ENCODE peak calls at places on chromosomes 6 and 20, in nine cellular contexts. U is A549, P is suprapubic skin, Y is SK-N-SH, Z is transverse colon, G is HepG2, X is ovary, R is stomach, S is sigmoid colon. I is an unnamed sample.
A peak's percentile ranks its signal among the peaks of the same experiment; 100 is the strongest.

GRCh38 chr20:48648482-48649051 is 179.2 kb downstream of the PREX1 start:
- DNase-seq in U (no peak), P (no peak), Y (no peak), Z (peak; percentile 22), G (no peak), X (no peak), R (no peak), S (no peak), I (no peak)

GRCh38 chr6:140078552-140079126 is 704.2 kb upstream of the CITED2 start:
- DNase-seq in U (no peak), P (no peak), Y (no peak), Z (no peak), G (no peak), X (no peak), R (no peak), S (no peak), I (no peak)

GRCh38 chr6:683742-684440 is 9.0 kb downstream of the EXOC2 start:
- DNase-seq in U (no peak), P (no peak), Y (peak; percentile 63), Z (peak; percentile 21), G (no peak), X (no peak), R (no peak), S (no peak), I (no peak)

GRCh38 chr6:16184554-16184953 is 53.8 kb upstream of the GMPR start:
- DNase-seq in U (no peak), P (no peak), Y (no peak), Z (no peak), G (no peak), X (no peak), R (no peak), S (no peak), I (no peak)

GRCh38 chr20:11001767-11002540 is 328.2 kb upstream of the JAG1 start:
- DNase-seq in U (peak; percentile 91), P (no peak), Y (no peak), Z (no peak), G (peak; percentile 74), X (no peak), R (no peak), S (no peak), I (no peak)

GRCh38 chr6:146775227-146775626 is 176.5 kb downstream of the ADGB start:
- DNase-seq in U (no peak), P (no peak), Y (no peak), Z (no peak), G (no peak), X (no peak), R (no peak), S (no peak), I (no peak)

GRCh38 chr6:6972456-6972855 is 135.3 kb upstream of the RREB1 start:
- DNase-seq in U (no peak), P (no peak), Y (no peak), Z (no peak), G (no peak), X (no peak), R (no peak), S (no peak), I (no peak)

GRCh38 chr6:5936611-5937010 is 70.1 kb downstream of the NRN1 start:
- DNase-seq in U (no peak), P (no peak), Y (no peak), Z (no peak), G (no peak), X (no peak), R (no peak), S (no peak), I (no peak)

GRCh38 chr6:149128489-149129145 is 188.9 kb upstream of the TAB2 start:
- DNase-seq in U (no peak), P (no peak), Y (no peak), Z (no peak), G (no peak), X (peak; percentile 43), R (no peak), S (no peak), I (no peak)

GRCh38 chr20:20440473-20440872 is 72.6 kb downstream of the INSM1 start:
- DNase-seq in U (no peak), P (no peak), Y (no peak), Z (no peak), G (no peak), X (no peak), R (no peak), S (no peak), I (no peak)

GRCh38 chr20:44866703-44867335 is 18.7 kb upstream of the YWHAB start:
- DNase-seq in U (no peak), P (no peak), Y (no peak), Z (no peak), G (no peak), X (no peak), R (no peak), S (no peak), I (no peak)

GRCh38 chr6:150566486-150566885 is 33.2 kb upstream of the PLEKHG1 start:
- DNase-seq in U (no peak), P (no peak), Y (no peak), Z (no peak), G (no peak), X (no peak), R (no peak), S (no peak), I (no peak)

GRCh38 chr6:64985726-64986125 is 721.3 kb downstream of the EYS start:
- DNase-seq in U (no peak), P (no peak), Y (no peak), Z (no peak), G (no peak), X (no peak), R (no peak), S (no peak), I (no peak)

GRCh38 chr6:79570129-79570801 is 33.0 kb upstream of the LCA5 start:
- DNase-seq in U (no peak), P (no peak), Y (peak; percentile 5), Z (peak; percentile 61), G (peak; percentile 57), X (no peak), R (peak; percentile 70), S (no peak), I (no peak)

GRCh38 chr20:52031574-52032303 is 159.8 kb downstream of the ZFP64 start:
- DNase-seq in U (no peak), P (no peak), Y (no peak), Z (peak; percentile 38), G (peak; percentile 95), X (peak; percentile 27), R (no peak), S (no peak), I (no peak)

GRCh38 chr6:43221046-43221773 is 8.1 kb downstream of the DNPH1 start:
- DNase-seq in U (no peak), P (no peak), Y (no peak), Z (no peak), G (no peak), X (no peak), R (peak; percentile 50), S (peak; percentile 35), I (no peak)

GRCh38 chr6:90238663-90239542 is 57.7 kb downstream of the BACH2 start:
- DNase-seq in U (no peak), P (no peak), Y (no peak), Z (no peak), G (no peak), X (no peak), R (no peak), S (no peak), I (no peak)

GRCh38 chr20:59745716-59746115 is 141.4 kb downstream of the PHACTR3 start:
- DNase-seq in U (no peak), P (no peak), Y (no peak), Z (no peak), G (no peak), X (no peak), R (no peak), S (no peak), I (no peak)

GRCh38 chr6:14664616-14665315 is 547.2 kb downstream of the CD83 start:
- DNase-seq in U (no peak), P (no peak), Y (peak; percentile 23), Z (no peak), G (no peak), X (no peak), R (no peak), S (no peak), I (no peak)

GRCh38 chr6:157563611-157564284 is 182.8 kb downstream of the ZDHHC14 start:
- DNase-seq in U (no peak), P (no peak), Y (no peak), Z (no peak), G (no peak), X (no peak), R (no peak), S (no peak), I (no peak)
- TF ChIP-seq EP300 in U (no peak), P (no peak), Y (no peak), Z (no peak), G (no peak), X (no peak), R (no peak), S (no peak), I (no peak)

GRCh38 chr20:33815671-33816070 is 4.5 kb downstream of the CHMP4B start:
- DNase-seq in U (no peak), P (no peak), Y (no peak), Z (no peak), G (no peak), X (no peak), R (no peak), S (no peak), I (no peak)
- H3K4me1 ChIP-seq in U (peaks cover 23% of the 10 kb centered on the region), P (peaks cover 65% of the 10 kb centered on the region), Y (peaks cover 22% of the 10 kb centered on the region), Z (peaks cover 56% of the 10 kb centered on the region), G (peaks cover 38% of the 10 kb centered on the region), X (peaks cover 21% of the 10 kb centered on the region), R (peaks cover 89% of the 10 kb centered on the region), S (no peaks in the 10 kb centered on the region), I (peaks cover 29% of the 10 kb centered on the region)

GRCh38 chr20:45958593-45958992 is 13.4 kb downstream of the ZNF335 start:
- DNase-seq in U (no peak), P (peak; percentile 14), Y (no peak), Z (no peak), G (no peak), X (no peak), R (no peak), S (peak; percentile 9), I (no peak)
- TF ChIP-seq EP300 in U (no peak), P (no peak), Y (no peak), Z (no peak), G (no peak), X (no peak), R (no peak), S (no peak), I (no peak)

DNA sequence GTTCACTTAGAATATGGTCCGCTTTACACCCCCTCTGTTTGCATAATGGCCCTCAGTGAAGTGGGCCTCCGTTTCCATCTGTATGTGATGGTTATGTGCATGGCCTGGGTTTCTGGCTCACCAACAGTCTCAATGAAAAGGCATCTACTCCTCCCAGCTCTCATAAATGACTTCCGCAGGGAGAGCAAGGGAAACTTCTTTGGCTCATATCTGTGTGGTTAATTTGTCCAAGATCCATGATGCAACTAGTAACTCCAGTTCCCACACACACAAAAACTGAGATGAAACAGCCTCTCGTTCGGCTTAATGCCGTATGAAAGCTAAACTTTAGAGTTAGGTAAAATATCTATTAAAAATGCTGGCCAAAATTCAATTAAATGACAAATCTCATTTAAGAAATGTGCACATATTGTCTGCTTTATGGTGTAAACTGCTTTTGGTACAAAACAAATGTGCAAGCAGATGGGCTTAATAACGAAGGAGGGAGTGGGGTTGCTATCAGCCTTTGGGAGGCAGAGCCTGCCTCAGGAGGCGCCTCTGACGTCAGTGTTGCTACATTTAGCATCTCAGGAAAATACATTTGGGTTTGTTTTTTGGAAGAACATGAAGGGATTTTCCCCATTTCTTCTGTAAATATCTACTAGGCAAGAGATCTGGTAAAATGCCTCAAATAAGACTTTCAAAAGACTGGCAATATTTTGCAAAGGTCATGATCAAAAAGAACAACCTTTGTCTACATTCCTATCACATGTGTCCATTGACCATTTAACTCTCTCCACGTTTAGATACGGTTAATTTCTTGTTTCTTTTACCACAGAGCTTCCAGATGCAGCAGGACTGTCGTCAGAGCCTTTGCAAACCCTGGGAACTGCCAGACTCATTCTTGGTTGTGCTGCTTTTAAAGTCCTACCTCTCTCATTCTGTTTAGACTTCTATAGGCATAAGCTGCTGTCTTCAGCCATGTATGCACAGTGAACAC is 96.8 kb downstream of the ARMC2 start:
- DNase-seq in U (no peak), P (no peak), Y (no peak), Z (no peak), G (no peak), X (peak; percentile 86), R (no peak), S (peak; percentile 90), I (no peak)
- H3K4me1 ChIP-seq in U (no peaks in the 10 kb centered on the region), P (peaks cover 88% of the 10 kb centered on the region), Y (peaks cover 55% of the 10 kb centered on the region), Z (peaks cover 31% of the 10 kb centered on the region), G (no peaks in the 10 kb centered on the region), X (peaks cover 25% of the 10 kb centered on the region), R (peaks cover 73% of the 10 kb centered on the region), S (no peaks in the 10 kb centered on the region), I (peaks cover 26% of the 10 kb centered on the region)

I was measured in tibial nerve.